ENCODE peak calls at places on chromosomes 16 and 17, in nine cellular contexts. H is OCI-LY7, C is heart right ventricle, M is HL-60, A is astrocyte of the spinal cord, Y is AG10803, J is astrocyte of the cerebellum, W is cardiac muscle cell, K is heart left ventricle. Q is an unnamed sample.

GRCh38 chr17:8314797-8315739 is 5.0 kb downstream of the ARHGEF15 start:
- DNase-seq in H (no peak), C (no peak), M (no peak), A (no peak), Y (no peak), J (no peak), W (peak; percentile 18), K (no peak), Q (no peak)

GRCh38 chr17:73720187-73720834 is 76.1 kb upstream of the SDK2 start:
- DNase-seq in H (peak; percentile 50), C (no peak), M (no peak), A (no peak), Y (no peak), J (no peak), W (peak; percentile 36), K (no peak), Q (no peak)

GRCh38 chr17:39161967-39162366 is 4.0 kb downstream of the ARL5C start:
- DNase-seq in H (peak; percentile 40), C (no peak), M (no peak), A (no peak), Y (no peak), J (no peak), W (no peak), K (no peak), Q (no peak)

GRCh38 chr16:56915311-56916105 is 16.4 kb upstream of the HERPUD1 start:
- DNase-seq in H (no peak), C (peak; percentile 31), M (no peak), A (peak; percentile 79), Y (no peak), J (peak; percentile 61), W (no peak), K (no peak), Q (no peak)

GRCh38 chr16:379183-379960 is 2.4 kb downstream of the PGAP6 start:
- DNase-seq in H (no peak), C (no peak), M (no peak), A (no peak), Y (no peak), J (no peak), W (no peak), K (no peak), Q (no peak)

GRCh38 chr16:1700246-1700645 is 5.7 kb upstream of the MAPK8IP3 start:
- DNase-seq in H (no peak), C (no peak), M (no peak), A (no peak), Y (no peak), J (no peak), W (no peak), K (no peak), Q (no peak)

GRCh38 chr17:57561072-57561861 is 183.8 kb downstream of the CCDC182 start:
- DNase-seq in H (peak; percentile 71), C (no peak), M (peak; percentile 67), A (no peak), Y (no peak), J (no peak), W (no peak), K (no peak), Q (no peak)

GRCh38 chr17:77332034-77332971 is 191.5 kb downstream of the SEC14L1 start:
- DNase-seq in H (peak; percentile 97), C (no peak), M (no peak), A (peak; percentile 76), Y (no peak), J (peak; percentile 79), W (no peak), K (peak; percentile 15), Q (no peak)

GRCh38 chr16:83891742-83892141 is 7.2 kb upstream of the MLYCD start:
- DNase-seq in H (peak; percentile 5), C (no peak), M (no peak), A (no peak), Y (no peak), J (no peak), W (no peak), K (no peak), Q (no peak)

GRCh38 chr16:76749780-76750375 is 441.1 kb upstream of the MON1B start:
- DNase-seq in H (no peak), C (no peak), M (no peak), A (no peak), Y (no peak), J (no peak), W (no peak), K (no peak), Q (no peak)

GRCh38 chr17:41656249-41657023 is 32.1 kb upstream of the KRT17 start:
- DNase-seq in H (no peak), C (no peak), M (no peak), A (no peak), Y (no peak), J (no peak), W (no peak), K (no peak), Q (no peak)

GRCh38 chr17:41655611-41656111 is 31.3 kb upstream of the KRT17 start:
- DNase-seq in H (no peak), C (no peak), M (no peak), A (no peak), Y (no peak), J (no peak), W (peak; percentile 34), K (no peak), Q (no peak)

GRCh38 chr17:41653421-41654133 is 29.2 kb upstream of the KRT17 start:
- DNase-seq in H (no peak), C (no peak), M (no peak), A (no peak), Y (no peak), J (no peak), W (no peak), K (no peak), Q (no peak)

GRCh38 chr17:41654134-41654907 is 29.9 kb upstream of the KRT17 start:
- DNase-seq in H (no peak), C (no peak), M (no peak), A (no peak), Y (no peak), J (no peak), W (no peak), K (no peak), Q (no peak)

GRCh38 chr17:41654908-41655607 is 30.7 kb upstream of the KRT17 start:
- DNase-seq in H (no peak), C (no peak), M (no peak), A (no peak), Y (no peak), J (no peak), W (no peak), K (no peak), Q (no peak)
- H3K4me3 ChIP-seq in H (no peak overlapping the region), C (no peak overlapping the region), M (no peak overlapping the region), A (no peak overlapping the region), Y (no peak overlapping the region), J (no peak overlapping the region), W (no peak overlapping the region), K (no peak overlapping the region), Q (no peak overlapping the region)

GRCh38 chr17:17590141-17590735 is 1.3 kb downstream of the PEMT start:
- DNase-seq in H (no peak), C (no peak), M (no peak), A (no peak), Y (no peak), J (no peak), W (peak; percentile 49), K (no peak), Q (no peak)

GRCh38 chr17:17590883-17591407 is 563 bp downstream of the PEMT start:
- DNase-seq in H (no peak), C (no peak), M (no peak), A (no peak), Y (no peak), J (no peak), W (no peak), K (no peak), Q (no peak)

GRCh38 chr17:17593222-17593620 is 1.7 kb upstream of the PEMT start:
- DNase-seq in H (no peak), C (no peak), M (no peak), A (no peak), Y (no peak), J (no peak), W (no peak), K (no peak), Q (no peak)

GRCh38 chr17:17587614-17588336 is 3.7 kb downstream of the PEMT start:
- DNase-seq in H (no peak), C (no peak), M (no peak), A (no peak), Y (peak; percentile 54), J (no peak), W (no peak), K (no peak), Q (no peak)

GRCh38 chr17:17591408-17592265 is at the start of gene PEMT:
- DNase-seq in H (peak; percentile 98), C (peak; percentile 92), M (peak; percentile 94), A (peak; percentile 99), Y (peak; percentile 99), J (peak; percentile 98), W (peak; percentile 99), K (peak; percentile 97), Q (peak; percentile 98)
- TF ChIP-seq CTCF in H (no peak), C (peak; percentile 9), M (no peak), A (no peak), Y (no peak), J (no peak), W (no peak), K (no peak), Q (no peak)

GRCh38 chr17:71192039-71192555 is 928.7 kb upstream of the SOX9 start:
- DNase-seq in H (no peak), C (no peak), M (no peak), A (no peak), Y (no peak), J (no peak), W (no peak), K (no peak), Q (no peak)

GRCh38 chr17:71188811-71189492 is 931.9 kb upstream of the SOX9 start:
- DNase-seq in H (no peak), C (no peak), M (no peak), A (peak; percentile 97), Y (peak; percentile 95), J (peak; percentile 93), W (no peak), K (no peak), Q (peak; percentile 69)

GRCh38 chr17:71187145-71187878 is 933.5 kb upstream of the SOX9 start:
- DNase-seq in H (no peak), C (no peak), M (no peak), A (no peak), Y (no peak), J (no peak), W (no peak), K (no peak), Q (no peak)

GRCh38 chr17:71192848-71193247 is 928.0 kb upstream of the SOX9 start:
- DNase-seq in H (no peak), C (no peak), M (no peak), A (no peak), Y (no peak), J (no peak), W (no peak), K (no peak), Q (no peak)

DNA sequence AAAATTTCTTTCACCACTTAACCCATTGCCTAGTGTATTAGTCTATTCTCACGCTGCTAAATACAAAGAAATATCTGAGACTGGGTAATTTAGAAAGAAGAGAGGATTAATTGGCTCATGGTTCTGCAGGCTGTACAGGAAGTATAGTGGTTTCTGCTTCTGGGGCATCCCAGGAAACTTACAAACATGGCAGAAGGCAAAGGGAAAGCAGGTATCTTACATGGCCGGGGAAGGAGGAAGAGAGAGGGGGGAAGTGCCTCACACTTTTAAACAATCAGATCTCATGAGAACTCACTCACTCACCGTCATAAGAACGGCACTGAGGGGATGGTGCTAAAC is 931.4 kb upstream of the SOX9 start:
- DNase-seq in H (no peak), C (no peak), M (no peak), A (no peak), Y (no peak), J (no peak), W (no peak), K (no peak), Q (no peak)
- H3K4me3 ChIP-seq in H (no peak overlapping the region), C (no peak overlapping the region), M (no peak overlapping the region), A (no peak overlapping the region), Y (no peak overlapping the region), J (no peak overlapping the region), W (no peak overlapping the region), K (no peak overlapping the region), Q (no peak overlapping the region)

GRCh38 chr17:17413821-17414220 is 63.0 kb upstream of the MED9 start:
- DNase-seq in H (no peak), C (no peak), M (no peak), A (no peak), Y (peak; percentile 28), J (no peak), W (no peak), K (no peak), Q (no peak)
- TF ChIP-seq CTCF in H (no peak), C (no peak), M (no peak), A (no peak), Y (no peak), J (no peak), W (no peak), K (no peak), Q (no peak)

Q was measured in foreskin fibroblast.